ENCODE peak calls at places on chromosomes 5 and 9, in four cellular contexts. E is GM12891, B is HL-60, I is K562. P is an unnamed sample.

GRCh38 chr5:139806726-139807646 is 11.4 kb downstream of the PSD2 start:
- DNase-seq in B (no peak), I (no peak), E (no peak), P (no peak)

GRCh38 chr5:44361626-44362002 is 27.6 kb downstream of the FGF10 start:
- DNase-seq in I (no peak), E (no peak), B (no peak), P (no peak)

GRCh38 chr5:343461-344401 is 22.2 kb downstream of the AHRR start:
- DNase-seq in E (peak; percentile 72), B (peak; percentile 64), I (no peak), P (no peak)

GRCh38 chr9:120344230-120344629 is 235.7 kb downstream of the CDK5RAP2 start:
- DNase-seq in B (no peak), E (no peak), I (no peak), P (no peak)

GRCh38 chr9:89448381-89448780 is 49.5 kb downstream of the SEMA4D start:
- DNase-seq in E (no peak), I (no peak), B (no peak), P (no peak)

GRCh38 chr5:107618233-107618632 is 52.5 kb downstream of the EFNA5 start:
- DNase-seq in I (no peak), E (no peak), B (no peak), P (no peak)

GRCh38 chr5:140925806-140926205 is 293 bp upstream of the PCDHAC1 start:
- DNase-seq in E (no peak), I (no peak), B (no peak), P (no peak)

GRCh38 chr5:93576994-93577575 is 3.9 kb downstream of the NR2F1-AS1 start:
- DNase-seq in I (no peak), B (no peak), E (no peak), P (no peak)

GRCh38 chr9:82601272-82601835 is 461.6 kb downstream of the RASEF start:
- DNase-seq in I (no peak), B (no peak), E (no peak), P (no peak)

GRCh38 chr9:100285601-100286000 is 67.1 kb downstream of the TEX10 start:
- DNase-seq in E (no peak), B (no peak), I (no peak), P (no peak)

GRCh38 chr5:149397530-149397929 is 18.4 kb upstream of the IL17B start:
- DNase-seq in E (no peak), I (no peak), B (no peak), P (no peak)

GRCh38 chr9:32703635-32704034 is 68.2 kb upstream of the TAF1L start:
- DNase-seq in I (no peak), E (no peak), B (no peak), P (no peak)

GRCh38 chr5:24642022-24642421 is 2.8 kb downstream of the CDH10 start:
- DNase-seq in E (no peak), I (no peak), B (no peak), P (no peak)

GRCh38 chr5:329106-329757 is 7.7 kb downstream of the AHRR start:
- DNase-seq in E (no peak), B (no peak), I (no peak), P (no peak)

GRCh38 chr9:90423661-90424193 is 218.9 kb downstream of the DIRAS2 start:
- DNase-seq in I (no peak), B (no peak), E (no peak), P (no peak)

GRCh38 chr9:128882677-128883590 is 1.0 kb downstream of the LRRC8A start:
- DNase-seq in E (no peak), B (no peak), I (peak; percentile 31), P (no peak)

GRCh38 chr5:75551471-75551870 is 39.8 kb downstream of the POLK start:
- DNase-seq in I (no peak), B (no peak), E (no peak), P (no peak)

GRCh38 chr9:100554935-100555401 is 22.9 kb upstream of the CAVIN4 start:
- DNase-seq in I (no peak), E (no peak), B (no peak), P (no peak)

GRCh38 chr9:27528278-27528885 is 1.2 kb downstream of the MOB3B start:
- DNase-seq in E (peak; percentile 53), B (no peak), I (peak; percentile 43), P (no peak)

GRCh38 chr5:11222169-11222568 is 461.1 kb upstream of the DAP start:
- DNase-seq in B (no peak), E (no peak), I (no peak), P (no peak)

GRCh38 chr9:4617752-4618151 is 44.3 kb upstream of the PLPP6 start:
- DNase-seq in E (no peak), I (no peak), B (no peak), P (no peak)

GRCh38 chr5:133819977-133820471 is 148.4 kb downstream of the C5orf15 start:
- DNase-seq in I (no peak), B (no peak), E (no peak), P (no peak)

GRCh38 chr9:112582863-112583262 is 96.2 kb downstream of the KIAA1958 start:
- DNase-seq in E (no peak), B (no peak), I (no peak), P (no peak)

GRCh38 chr5:59317023-59317771 is 576.3 kb downstream of the PDE4D start:
- DNase-seq in I (no peak), E (no peak), B (no peak), P (no peak)

GRCh38 chr9:108142504-108143201 is 653.1 kb upstream of the KLF4 start:
- DNase-seq in E (no peak), B (no peak), I (no peak), P (no peak)

GRCh38 chr9:127133739-127134167 is 11.3 kb upstream of the ANGPTL2 start:
- DNase-seq in E (no peak), B (no peak), I (no peak), P (no peak)

GRCh38 chr5:169873642-169874041 is 106.7 kb downstream of the INSYN2B start:
- DNase-seq in I (no peak), B (peak; percentile 45), E (no peak), P (no peak)

GRCh38 chr9:136578915-136579637 is 33.2 kb upstream of the NOTCH1 start:
- DNase-seq in B (peak; percentile 47), E (no peak), I (peak; percentile 85), P (no peak)

GRCh38 chr5:73204302-73204701 is 31.3 kb downstream of the TMEM174 start:
- DNase-seq in B (no peak), E (no peak), I (no peak), P (no peak)

GRCh38 chr5:154476343-154477213 is 1.4 kb downstream of the HAND1 start:
- DNase-seq in E (no peak), I (no peak), B (no peak), P (no peak)

GRCh38 chr9:131698715-131699053 is 41.2 kb downstream of the RAPGEF1 start:
- DNase-seq in B (no peak), E (no peak), I (no peak), P (no peak)

GRCh38 chr5:172874647-172875371 is 40.8 kb downstream of the ERGIC1 start:
- DNase-seq in E (no peak), B (no peak), I (no peak), P (no peak)

GRCh38 chr5:172879434-172879828 is 45.4 kb downstream of the ERGIC1 start:
- DNase-seq in B (no peak), E (no peak), I (no peak), P (no peak)

GRCh38 chr5:172875372-172876279 is 41.6 kb downstream of the ERGIC1 start:
- DNase-seq in I (no peak), B (no peak), E (no peak), P (no peak)

GRCh38 chr5:172878585-172879433 is 44.8 kb downstream of the ERGIC1 start:
- DNase-seq in E (no peak), B (no peak), I (no peak), P (no peak)

GRCh38 chr5:172877496-172878260 is 43.6 kb downstream of the ERGIC1 start:
- DNase-seq in B (peak; percentile 21), E (no peak), I (no peak), P (no peak)
- TF ChIP-seq SPI1 in B (no peak), E (no peak), I (no peak), P (no peak)

GRCh38 chr5:1553642-1554409 is 30.1 kb upstream of the LPCAT1 start:
- DNase-seq in I (peak; percentile 10), B (no peak), E (no peak), P (no peak)

GRCh38 chr5:1554410-1554967 is 30.7 kb upstream of the LPCAT1 start:
- DNase-seq in E (no peak), B (no peak), I (no peak), P (no peak)

GRCh38 chr5:1555808-1556681 is 32.3 kb upstream of the LPCAT1 start:
- DNase-seq in I (peak; percentile 11), E (no peak), B (no peak), P (no peak)

GRCh38 chr5:1557114-1557873 is 33.5 kb upstream of the LPCAT1 start:
- DNase-seq in B (no peak), E (no peak), I (peak; percentile 9), P (no peak)

GRCh38 chr5:1555011-1555807 is 31.4 kb upstream of the LPCAT1 start:
- DNase-seq in B (no peak), E (no peak), I (peak; percentile 8), P (no peak)
- TF ChIP-seq SPI1 in B (no peak), E (no peak), I (no peak), P (no peak)

GRCh38 chr9:18124760-18125159 is 349.2 kb upstream of the ADAMTSL1 start:
- DNase-seq in B (no peak), E (no peak), I (no peak), P (no peak)

GRCh38 chr9:18129809-18130334 is 344.1 kb upstream of the ADAMTSL1 start:
- DNase-seq in E (no peak), I (no peak), B (no peak), P (no peak)

GRCh38 chr9:18122156-18122555 is 351.8 kb upstream of the ADAMTSL1 start:
- DNase-seq in I (no peak), E (no peak), B (no peak), P (no peak)

DNA sequence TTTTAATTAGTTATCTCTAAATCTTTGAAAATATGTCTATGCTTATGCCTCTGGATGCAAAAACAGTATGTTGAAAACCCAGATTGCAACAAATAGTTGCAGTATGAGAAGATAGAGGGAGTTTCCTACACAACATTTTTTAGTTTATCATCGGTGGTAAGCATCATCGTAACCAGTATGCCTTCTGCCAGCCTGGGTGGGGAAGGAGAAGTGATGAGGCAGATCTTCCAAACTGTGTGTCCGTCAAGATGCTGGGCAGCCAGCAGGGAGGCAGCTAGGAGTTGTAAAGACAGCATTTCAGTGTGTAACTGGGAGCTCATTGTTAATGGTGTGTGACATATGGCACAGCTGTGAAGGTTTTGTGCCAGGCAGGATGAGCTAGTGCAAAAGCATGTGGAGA is 347.2 kb upstream of the ADAMTSL1 start:
- DNase-seq in E (no peak), B (no peak), I (no peak), P (no peak)
- TF ChIP-seq SPI1 in E (no peak), B (no peak), I (no peak), P (no peak)

DNA sequence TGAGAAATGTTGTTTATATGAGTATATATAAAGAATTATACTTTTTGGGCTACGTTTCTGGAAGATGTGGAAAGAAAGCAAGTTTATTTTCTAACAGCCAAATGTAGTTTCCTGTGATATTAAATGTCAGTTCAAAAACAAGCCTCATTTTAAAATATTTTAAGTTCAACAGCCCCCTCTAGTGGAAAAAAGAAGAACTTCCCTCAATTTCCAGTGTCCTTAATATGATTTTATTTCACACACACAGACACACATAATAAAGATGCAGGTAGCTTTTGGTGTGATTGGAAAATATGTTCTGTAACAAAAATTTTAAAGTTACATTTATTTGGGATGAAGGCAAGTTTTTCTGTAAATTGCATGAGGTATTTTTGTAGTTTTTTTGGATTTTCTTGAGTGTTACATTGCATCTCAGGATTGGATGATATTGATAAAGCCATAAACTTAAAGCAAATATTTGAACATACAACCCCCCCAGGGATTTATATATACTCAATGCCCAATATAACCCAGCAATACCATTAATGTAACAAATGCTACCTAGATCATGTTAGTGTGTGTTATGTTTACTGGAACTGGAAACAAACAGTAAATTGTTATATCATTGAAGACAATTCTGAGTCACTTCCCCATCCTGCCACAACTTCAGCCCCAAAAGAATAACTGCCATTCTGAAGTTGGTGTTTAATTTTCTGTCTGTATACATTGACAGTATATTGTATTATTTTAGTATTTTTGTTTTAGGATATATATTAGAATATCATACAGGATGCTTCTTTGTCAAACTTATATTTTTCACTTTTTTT is 54.0 kb downstream of the CCDC171 start:
- DNase-seq in E (no peak), B (no peak), I (peak; percentile 10), P (no peak)
- TF ChIP-seq SPI1 in E (no peak), B (peak; percentile 22), I (no peak), P (no peak)